ENCODE peak calls at places on chromosomes 12 and 14, in nine cellular contexts. One of them, this sample, is unnamed.
A peak's percentile ranks its signal among the peaks of the same experiment; 100 is the strongest.

GRCh38 chr12:101414533-101415119 is 7.1 kb upstream of the ARL1 start:
- DNase-seq in HCT116: peak; percentile 73
- DNase-seq in spleen: no peak
- DNase-seq in effector memory CD4-positive, alpha-beta T cell: no peak
- DNase-seq in psoas muscle: no peak
- DNase-seq in neural progenitor cell: peak; percentile 70
- DNase-seq in esophagus squamous epithelium: no peak
- DNase-seq in tibial artery: no peak
- DNase-seq in aorta: no peak
- DNase-seq in this sample: peak; percentile 7

GRCh38 chr12:6809056-6809455 is 12.6 kb upstream of the GPR162 start:
- DNase-seq in aorta: no peak
- DNase-seq in HCT116: no peak
- DNase-seq in esophagus squamous epithelium: no peak
- DNase-seq in effector memory CD4-positive, alpha-beta T cell: no peak
- DNase-seq in neural progenitor cell: no peak
- DNase-seq in tibial artery: no peak
- DNase-seq in spleen: no peak
- DNase-seq in psoas muscle: no peak
- DNase-seq in this sample: no peak

GRCh38 chr12:64701283-64701682 is 57.9 kb downstream of the GNS start:
- DNase-seq in psoas muscle: no peak
- DNase-seq in HCT116: no peak
- DNase-seq in aorta: no peak
- DNase-seq in effector memory CD4-positive, alpha-beta T cell: no peak
- DNase-seq in neural progenitor cell: peak; percentile 41
- DNase-seq in spleen: no peak
- DNase-seq in tibial artery: no peak
- DNase-seq in esophagus squamous epithelium: no peak
- DNase-seq in this sample: no peak

GRCh38 chr14:55514819-55515470 is 65.1 kb upstream of the KTN1 start:
- DNase-seq in aorta: no peak
- DNase-seq in HCT116: peak; percentile 16
- DNase-seq in effector memory CD4-positive, alpha-beta T cell: no peak
- DNase-seq in tibial artery: peak; percentile 31
- DNase-seq in psoas muscle: no peak
- DNase-seq in neural progenitor cell: no peak
- DNase-seq in esophagus squamous epithelium: no peak
- DNase-seq in spleen: no peak
- DNase-seq in this sample: no peak

GRCh38 chr12:3175238-3175637 is 98.1 kb downstream of the TSPAN9 start:
- DNase-seq in effector memory CD4-positive, alpha-beta T cell: no peak
- DNase-seq in psoas muscle: no peak
- DNase-seq in esophagus squamous epithelium: no peak
- DNase-seq in neural progenitor cell: no peak
- DNase-seq in aorta: no peak
- DNase-seq in HCT116: no peak
- DNase-seq in tibial artery: no peak
- DNase-seq in spleen: no peak
- DNase-seq in this sample: no peak

GRCh38 chr12:70028918-70029317 is 203.9 kb downstream of the MYRFL start:
- DNase-seq in tibial artery: no peak
- DNase-seq in psoas muscle: no peak
- DNase-seq in effector memory CD4-positive, alpha-beta T cell: no peak
- DNase-seq in aorta: no peak
- DNase-seq in esophagus squamous epithelium: no peak
- DNase-seq in HCT116: no peak
- DNase-seq in neural progenitor cell: no peak
- DNase-seq in spleen: no peak
- DNase-seq in this sample: no peak

GRCh38 chr14:74918380-74918779 is 4.7 kb downstream of the RPS6KL1 start:
- DNase-seq in spleen: no peak
- DNase-seq in tibial artery: no peak
- DNase-seq in effector memory CD4-positive, alpha-beta T cell: no peak
- DNase-seq in HCT116: no peak
- DNase-seq in esophagus squamous epithelium: no peak
- DNase-seq in neural progenitor cell: no peak
- DNase-seq in psoas muscle: no peak
- DNase-seq in aorta: peak; percentile 64
- DNase-seq in this sample: no peak

GRCh38 chr12:6229224-6229748 is 29.1 kb downstream of the CD9 start:
- DNase-seq in tibial artery: peak; percentile 61
- DNase-seq in HCT116: no peak
- DNase-seq in esophagus squamous epithelium: no peak
- DNase-seq in aorta: no peak
- DNase-seq in psoas muscle: peak; percentile 57
- DNase-seq in effector memory CD4-positive, alpha-beta T cell: no peak
- DNase-seq in neural progenitor cell: no peak
- DNase-seq in spleen: no peak
- DNase-seq in this sample: no peak

GRCh38 chr12:42380733-42381132 is 54.8 kb downstream of the PPHLN1 start:
- DNase-seq in HCT116: no peak
- DNase-seq in psoas muscle: no peak
- DNase-seq in spleen: no peak
- DNase-seq in esophagus squamous epithelium: no peak
- DNase-seq in effector memory CD4-positive, alpha-beta T cell: no peak
- DNase-seq in neural progenitor cell: no peak
- DNase-seq in tibial artery: no peak
- DNase-seq in aorta: no peak
- DNase-seq in this sample: no peak

GRCh38 chr12:53308276-53308675 is 8.8 kb downstream of the MYG1 start:
- DNase-seq in neural progenitor cell: no peak
- DNase-seq in effector memory CD4-positive, alpha-beta T cell: no peak
- DNase-seq in HCT116: no peak
- DNase-seq in psoas muscle: no peak
- DNase-seq in tibial artery: no peak
- DNase-seq in esophagus squamous epithelium: no peak
- DNase-seq in spleen: no peak
- DNase-seq in aorta: no peak
- DNase-seq in this sample: no peak

GRCh38 chr12:108815369-108815768 is 42.0 kb downstream of the SSH1 start:
- DNase-seq in tibial artery: no peak
- DNase-seq in aorta: no peak
- DNase-seq in effector memory CD4-positive, alpha-beta T cell: no peak
- DNase-seq in HCT116: no peak
- DNase-seq in psoas muscle: no peak
- DNase-seq in spleen: peak; percentile 25
- DNase-seq in neural progenitor cell: no peak
- DNase-seq in esophagus squamous epithelium: no peak
- DNase-seq in this sample: no peak

GRCh38 chr12:108817909-108818308 is 39.5 kb downstream of the SSH1 start:
- DNase-seq in tibial artery: no peak
- DNase-seq in aorta: no peak
- DNase-seq in effector memory CD4-positive, alpha-beta T cell: no peak
- DNase-seq in spleen: no peak
- DNase-seq in esophagus squamous epithelium: no peak
- DNase-seq in HCT116: no peak
- DNase-seq in neural progenitor cell: no peak
- DNase-seq in psoas muscle: no peak
- DNase-seq in this sample: no peak

GRCh38 chr12:108814462-108815211 is 42.7 kb downstream of the SSH1 start:
- DNase-seq in neural progenitor cell: no peak
- DNase-seq in aorta: no peak
- DNase-seq in spleen: peak; percentile 72
- DNase-seq in HCT116: no peak
- DNase-seq in esophagus squamous epithelium: no peak
- DNase-seq in effector memory CD4-positive, alpha-beta T cell: no peak
- DNase-seq in psoas muscle: no peak
- DNase-seq in tibial artery: no peak
- DNase-seq in this sample: no peak

GRCh38 chr12:108816652-108817335 is 40.6 kb downstream of the SSH1 start:
- DNase-seq in neural progenitor cell: no peak
- DNase-seq in psoas muscle: peak; percentile 80
- DNase-seq in HCT116: no peak
- DNase-seq in tibial artery: no peak
- DNase-seq in esophagus squamous epithelium: no peak
- DNase-seq in aorta: no peak
- DNase-seq in effector memory CD4-positive, alpha-beta T cell: no peak
- DNase-seq in spleen: peak; percentile 62
- DNase-seq in this sample: no peak

GRCh38 chr12:108815875-108816594 is 41.3 kb downstream of the SSH1 start:
- DNase-seq in aorta: no peak
- DNase-seq in psoas muscle: no peak
- DNase-seq in esophagus squamous epithelium: no peak
- DNase-seq in HCT116: no peak
- DNase-seq in neural progenitor cell: no peak
- DNase-seq in tibial artery: no peak
- DNase-seq in effector memory CD4-positive, alpha-beta T cell: no peak
- DNase-seq in spleen: peak; percentile 59
- DNase-seq in this sample: no peak
- H3K36me3 ChIP-seq in aorta: peaks cover 2% of the 10 kb centered on the region
- H3K36me3 ChIP-seq in psoas muscle: peaks cover 89% of the 10 kb centered on the region
- H3K36me3 ChIP-seq in esophagus squamous epithelium: no peaks in the 10 kb centered on the region
- H3K36me3 ChIP-seq in HCT116: peaks cover 32% of the 10 kb centered on the region
- H3K36me3 ChIP-seq in neural progenitor cell: no peaks in the 10 kb centered on the region
- H3K36me3 ChIP-seq in tibial artery: peaks cover 26% of the 10 kb centered on the region
- H3K36me3 ChIP-seq in effector memory CD4-positive, alpha-beta T cell: peaks cover 11% of the 10 kb centered on the region
- H3K36me3 ChIP-seq in spleen: no peaks in the 10 kb centered on the region
- H3K36me3 ChIP-seq in this sample: peaks cover 46% of the 10 kb centered on the region

DNA sequence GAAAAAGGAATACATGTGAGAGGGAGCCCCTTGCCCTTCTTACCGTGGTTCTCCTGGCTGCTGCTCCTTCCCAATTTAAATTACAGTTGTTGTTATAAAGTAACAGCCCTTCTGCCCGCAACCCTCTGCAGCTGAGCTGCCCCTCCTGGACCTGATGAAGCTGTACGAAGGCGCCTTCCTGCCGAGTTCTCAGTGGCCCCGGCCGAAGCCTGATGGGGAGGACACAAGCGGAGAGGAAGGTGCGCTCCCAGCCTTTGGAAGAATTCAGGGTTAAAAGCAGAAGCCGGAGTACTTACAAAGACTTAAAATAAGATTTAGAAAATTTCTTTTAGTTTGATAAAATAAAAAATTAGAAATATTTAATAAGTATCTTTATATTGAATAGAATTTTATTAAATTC is 55.2 kb downstream of the EP400 start:
- DNase-seq in spleen: peak; percentile 51
- DNase-seq in tibial artery: no peak
- DNase-seq in effector memory CD4-positive, alpha-beta T cell: no peak
- DNase-seq in neural progenitor cell: no peak
- DNase-seq in HCT116: no peak
- DNase-seq in aorta: peak; percentile 67
- DNase-seq in psoas muscle: no peak
- DNase-seq in esophagus squamous epithelium: no peak
- DNase-seq in this sample: no peak
- H3K36me3 ChIP-seq in spleen: no peaks in the 10 kb centered on the region
- H3K36me3 ChIP-seq in tibial artery: peaks cover 44% of the 10 kb centered on the region
- H3K36me3 ChIP-seq in effector memory CD4-positive, alpha-beta T cell: peaks cover 41% of the 10 kb centered on the region
- H3K36me3 ChIP-seq in neural progenitor cell: no peaks in the 10 kb centered on the region
- H3K36me3 ChIP-seq in HCT116: peaks cover 13% of the 10 kb centered on the region
- H3K36me3 ChIP-seq in aorta: peaks cover 5% of the 10 kb centered on the region
- H3K36me3 ChIP-seq in psoas muscle: peaks cover 60% of the 10 kb centered on the region
- H3K36me3 ChIP-seq in esophagus squamous epithelium: peaks cover 7% of the 10 kb centered on the region
- H3K36me3 ChIP-seq in this sample: peaks cover 54% of the 10 kb centered on the region

GRCh38 chr12:109961612-109962011 is 34.6 kb downstream of the GIT2 start:
- DNase-seq in neural progenitor cell: no peak
- DNase-seq in effector memory CD4-positive, alpha-beta T cell: no peak
- DNase-seq in esophagus squamous epithelium: no peak
- DNase-seq in tibial artery: no peak
- DNase-seq in HCT116: no peak
- DNase-seq in spleen: no peak
- DNase-seq in aorta: no peak
- DNase-seq in psoas muscle: no peak
- DNase-seq in this sample: no peak

GRCh38 chr12:109963330-109963729 is 32.8 kb downstream of the GIT2 start:
- DNase-seq in tibial artery: no peak
- DNase-seq in neural progenitor cell: no peak
- DNase-seq in effector memory CD4-positive, alpha-beta T cell: no peak
- DNase-seq in spleen: no peak
- DNase-seq in esophagus squamous epithelium: no peak
- DNase-seq in HCT116: no peak
- DNase-seq in psoas muscle: no peak
- DNase-seq in aorta: no peak
- DNase-seq in this sample: no peak

GRCh38 chr12:109963743-109964429 is 32.3 kb downstream of the GIT2 start:
- DNase-seq in esophagus squamous epithelium: no peak
- DNase-seq in neural progenitor cell: no peak
- DNase-seq in effector memory CD4-positive, alpha-beta T cell: no peak
- DNase-seq in spleen: no peak
- DNase-seq in HCT116: no peak
- DNase-seq in psoas muscle: peak; percentile 62
- DNase-seq in aorta: no peak
- DNase-seq in tibial artery: peak; percentile 23
- DNase-seq in this sample: no peak

GRCh38 chr12:109961201-109961600 is 35.0 kb downstream of the GIT2 start:
- DNase-seq in tibial artery: no peak
- DNase-seq in aorta: no peak
- DNase-seq in neural progenitor cell: no peak
- DNase-seq in effector memory CD4-positive, alpha-beta T cell: no peak
- DNase-seq in esophagus squamous epithelium: no peak
- DNase-seq in spleen: no peak
- DNase-seq in HCT116: no peak
- DNase-seq in psoas muscle: no peak
- DNase-seq in this sample: no peak

GRCh38 chr12:109962388-109962787 is 33.8 kb downstream of the GIT2 start:
- DNase-seq in neural progenitor cell: no peak
- DNase-seq in spleen: no peak
- DNase-seq in aorta: no peak
- DNase-seq in esophagus squamous epithelium: no peak
- DNase-seq in tibial artery: no peak
- DNase-seq in HCT116: no peak
- DNase-seq in effector memory CD4-positive, alpha-beta T cell: no peak
- DNase-seq in psoas muscle: no peak
- DNase-seq in this sample: no peak
- H3K36me3 ChIP-seq in neural progenitor cell: no peaks in the 10 kb centered on the region
- H3K36me3 ChIP-seq in spleen: peaks cover 9% of the 10 kb centered on the region
- H3K36me3 ChIP-seq in aorta: peaks cover 17% of the 10 kb centered on the region
- H3K36me3 ChIP-seq in esophagus squamous epithelium: no peaks in the 10 kb centered on the region
- H3K36me3 ChIP-seq in tibial artery: peaks cover 52% of the 10 kb centered on the region
- H3K36me3 ChIP-seq in HCT116: peaks cover 15% of the 10 kb centered on the region
- H3K36me3 ChIP-seq in effector memory CD4-positive, alpha-beta T cell: peaks cover 73% of the 10 kb centered on the region
- H3K36me3 ChIP-seq in psoas muscle: peaks cover 85% of the 10 kb centered on the region
- H3K36me3 ChIP-seq in this sample: peaks cover 81% of the 10 kb centered on the region

DNA sequence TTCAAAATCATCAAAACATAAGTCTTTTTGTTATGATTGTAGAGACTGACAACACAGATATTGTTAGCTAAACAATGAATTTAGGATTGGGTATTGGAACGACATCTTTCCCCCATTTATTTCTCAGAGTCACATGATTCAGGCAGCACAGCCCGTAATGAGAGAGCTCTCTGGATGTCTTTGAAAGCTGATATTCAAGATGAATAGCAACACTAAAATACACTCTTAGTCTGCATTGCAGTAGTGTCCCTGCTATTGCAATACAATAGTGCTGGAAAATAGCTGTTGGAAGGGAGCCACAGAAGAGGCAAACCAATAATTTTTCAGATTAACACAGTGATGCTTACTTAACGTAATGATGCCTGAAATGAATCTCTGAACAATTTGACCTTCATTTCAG is 9.9 kb downstream of the GTSF1 start:
- DNase-seq in effector memory CD4-positive, alpha-beta T cell: no peak
- DNase-seq in esophagus squamous epithelium: no peak
- DNase-seq in HCT116: no peak
- DNase-seq in psoas muscle: no peak
- DNase-seq in spleen: no peak
- DNase-seq in tibial artery: no peak
- DNase-seq in aorta: no peak
- DNase-seq in neural progenitor cell: no peak
- DNase-seq in this sample: no peak
- H3K36me3 ChIP-seq in effector memory CD4-positive, alpha-beta T cell: no peaks in the 10 kb centered on the region
- H3K36me3 ChIP-seq in esophagus squamous epithelium: no peaks in the 10 kb centered on the region
- H3K36me3 ChIP-seq in HCT116: peaks cover 79% of the 10 kb centered on the region
- H3K36me3 ChIP-seq in psoas muscle: no peaks in the 10 kb centered on the region
- H3K36me3 ChIP-seq in spleen: no peaks in the 10 kb centered on the region
- H3K36me3 ChIP-seq in tibial artery: no peaks in the 10 kb centered on the region
- H3K36me3 ChIP-seq in aorta: no peaks in the 10 kb centered on the region
- H3K36me3 ChIP-seq in neural progenitor cell: no peaks in the 10 kb centered on the region
- H3K36me3 ChIP-seq in this sample: no peaks in the 10 kb centered on the region

This sample was measured in CD4-positive, CD25-positive, alpha-beta regulatory T cell.